ENCODE peak calls at places on chromosomes 4 and X, in six cellular contexts. S is CD4-positive, alpha-beta T cell; Q is body of pancreas; X is heart left ventricle; N is A549; G is transverse colon. C is an unnamed sample.

GRCh38 chr4:3760833-3761232 is 5.4 kb upstream of the ADRA2C start:
- DNase-seq in S (no peak), Q (no peak), X (no peak), N (no peak), G (no peak), C (no peak)

GRCh38 chr4:169254546-169254983 is 16.2 kb downstream of the SH3RF1 start:
- DNase-seq in S (no peak), Q (peak; percentile 32), X (no peak), N (no peak), G (no peak), C (no peak)

GRCh38 chr4:53847935-53848334 is 216.5 kb downstream of the CHIC2 start:
- DNase-seq in S (no peak), Q (no peak), X (no peak), N (no peak), G (peak; percentile 16), C (no peak)

GRCh38 chr4:137370206-137370633 is 162.1 kb downstream of the PCDH18 start:
- DNase-seq in S (no peak), Q (no peak), X (no peak), N (no peak), G (no peak), C (no peak)

GRCh38 chr4:149645790-149646189 is 169.9 kb downstream of the IQCM start:
- DNase-seq in S (no peak), Q (no peak), X (no peak), N (no peak), G (no peak), C (no peak)

GRCh38 chr4:144562019-144562740 is 83.8 kb upstream of the HHIP start:
- DNase-seq in S (no peak), Q (peak; percentile 25), X (no peak), N (no peak), G (no peak), C (no peak)

GRCh38 chrX:40097492-40098263 is at the start of gene BCOR:
- DNase-seq in S (peak; percentile 79), Q (peak; percentile 85), X (peak; percentile 86), N (peak; percentile 34), G (peak; percentile 84), C (peak; percentile 57)

GRCh38 chrX:81925812-81926211 is 723.9 kb downstream of the SH3BGRL start:
- DNase-seq in S (no peak), Q (no peak), X (no peak), N (no peak), G (no peak), C (no peak)

GRCh38 chr4:152160236-152160800 is 375.6 kb downstream of the FBXW7 start:
- DNase-seq in S (no peak), Q (no peak), X (no peak), N (no peak), G (no peak), C (peak; percentile 74)

GRCh38 chr4:83686166-83686565 is 150.3 kb downstream of the GPAT3 start:
- DNase-seq in S (no peak), Q (no peak), X (no peak), N (no peak), G (no peak), C (no peak)

GRCh38 chrX:123184199-123184857 is at the start of gene GRIA3:
- DNase-seq in S (no peak), Q (no peak), X (no peak), N (no peak), G (no peak), C (no peak)

DNA sequence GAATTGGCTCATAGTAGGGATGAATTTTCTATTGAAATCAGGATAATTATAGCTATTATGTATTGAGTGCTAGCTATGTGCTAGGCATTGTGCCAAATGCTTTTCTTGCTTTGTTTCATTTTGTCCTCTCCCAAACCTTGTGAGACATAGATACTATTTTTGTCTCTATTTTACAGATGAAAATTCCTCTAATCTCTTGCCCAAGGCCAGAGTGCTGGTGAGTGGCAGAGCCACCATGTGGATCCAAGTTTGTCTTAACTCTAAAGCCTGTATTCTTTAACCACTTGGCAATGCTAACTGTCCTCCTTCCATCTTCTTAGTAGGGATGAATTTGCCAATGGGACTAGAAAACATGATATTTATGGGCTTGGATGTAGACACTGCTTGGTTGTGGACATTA is 58.2 kb downstream of the TMEM164 start:
- DNase-seq in S (no peak), Q (no peak), X (no peak), N (no peak), G (no peak), C (no peak)
- H3K27ac ChIP-seq in S (no peak overlapping the region), Q (no peak overlapping the region), X (peak overlapping the region; percentile 34), N (no peak overlapping the region), G (no peak overlapping the region), C (no peak overlapping the region)

DNA sequence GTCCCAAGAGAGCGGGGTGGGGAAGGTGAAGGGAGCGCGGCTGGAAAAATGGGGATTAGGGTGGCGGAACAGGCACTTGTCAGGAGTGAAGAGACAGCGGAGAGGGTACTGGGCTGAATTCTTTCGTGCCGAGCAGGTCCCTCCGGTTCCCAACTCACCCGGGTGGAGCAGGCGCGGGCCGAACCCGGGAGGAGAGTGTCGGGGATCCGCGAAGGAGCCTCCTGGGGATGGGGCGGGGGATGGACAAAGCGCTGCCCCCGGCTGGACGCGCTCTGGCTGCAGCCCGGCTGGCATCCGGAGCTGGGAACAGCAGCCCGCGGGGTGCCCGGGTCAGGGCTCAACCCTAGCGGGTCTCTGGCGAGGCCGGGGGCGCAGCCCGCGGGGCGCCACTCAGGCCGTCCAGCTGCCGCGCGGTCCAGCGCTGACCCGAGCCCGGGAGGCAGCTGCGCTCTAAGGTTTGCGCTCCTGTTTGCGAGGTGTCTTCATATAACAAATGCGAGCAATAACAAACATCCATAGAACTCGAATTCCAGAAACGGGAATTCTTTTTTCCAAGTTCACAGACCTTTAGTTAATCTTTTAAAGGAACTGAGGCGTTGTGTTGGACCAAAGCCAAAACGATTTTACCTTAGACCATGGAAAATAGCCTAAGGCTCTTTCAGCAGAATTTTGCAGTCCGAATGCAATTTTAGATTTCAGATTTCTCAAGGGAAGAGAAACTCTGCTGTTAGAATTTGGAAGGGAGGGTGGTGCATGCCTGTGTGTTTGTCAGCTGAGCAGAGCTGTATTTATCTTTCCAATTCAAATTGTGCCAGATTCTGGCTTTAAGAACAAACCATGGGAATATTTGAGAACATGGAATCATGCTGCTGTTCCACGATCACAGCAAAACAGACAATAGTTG is 707 bp downstream of the NPY5R start:
- DNase-seq in S (no peak), Q (no peak), X (peak; percentile 52), N (peak; percentile 4), G (no peak), C (peak; percentile 19)
- H3K27ac ChIP-seq in S (no peak overlapping the region), Q (no peak overlapping the region), X (no peak overlapping the region), N (no peak overlapping the region), G (no peak overlapping the region), C (no peak overlapping the region)

GRCh38 chr4:186666750-186667149 is 56.9 kb downstream of the FAT1 start:
- DNase-seq in S (no peak), Q (no peak), X (no peak), N (no peak), G (no peak), C (peak; percentile 54)

GRCh38 chr4:186669159-186669720 is 54.4 kb downstream of the FAT1 start:
- DNase-seq in S (no peak), Q (peak; percentile 19), X (no peak), N (no peak), G (no peak), C (peak; percentile 89)

GRCh38 chr4:186666252-186666651 is 57.4 kb downstream of the FAT1 start:
- DNase-seq in S (no peak), Q (no peak), X (no peak), N (no peak), G (no peak), C (no peak)

DNA sequence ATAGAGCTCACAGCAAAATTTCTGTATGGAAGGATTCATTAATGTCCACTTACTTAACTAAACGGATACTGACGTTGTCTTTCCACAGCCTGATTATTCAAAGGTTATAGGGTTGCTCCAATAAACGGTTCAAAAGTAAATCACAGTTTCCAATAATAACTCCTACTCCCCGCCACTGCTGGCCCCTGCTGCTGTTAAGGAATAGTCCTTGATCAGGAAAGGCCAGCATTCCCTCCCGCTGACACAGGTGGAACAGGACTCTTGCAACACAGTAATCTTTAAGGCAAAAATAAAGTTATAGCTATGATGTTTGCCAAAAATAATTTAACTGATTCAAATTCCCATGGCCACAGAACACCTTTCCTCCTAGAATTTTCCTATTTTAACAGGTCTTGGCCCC is 53.9 kb downstream of the FAT1 start:
- DNase-seq in S (no peak), Q (no peak), X (no peak), N (no peak), G (no peak), C (peak; percentile 63)
- H3K27ac ChIP-seq in S (no peak overlapping the region), Q (no peak overlapping the region), X (peak overlapping the region; percentile 15), N (peak overlapping the region; percentile 79), G (no peak overlapping the region), C (no peak overlapping the region)

GRCh38 chr4:153218961-153219360 is 14.7 kb downstream of the TRIM2 start:
- DNase-seq in S (no peak), Q (no peak), X (no peak), N (no peak), G (peak; percentile 62), C (no peak)
- H3K27ac ChIP-seq in S (no peak overlapping the region), Q (peak overlapping the region; percentile 6), X (no peak overlapping the region), N (no peak overlapping the region), G (peak overlapping the region; percentile 92), C (no peak overlapping the region)

DNA sequence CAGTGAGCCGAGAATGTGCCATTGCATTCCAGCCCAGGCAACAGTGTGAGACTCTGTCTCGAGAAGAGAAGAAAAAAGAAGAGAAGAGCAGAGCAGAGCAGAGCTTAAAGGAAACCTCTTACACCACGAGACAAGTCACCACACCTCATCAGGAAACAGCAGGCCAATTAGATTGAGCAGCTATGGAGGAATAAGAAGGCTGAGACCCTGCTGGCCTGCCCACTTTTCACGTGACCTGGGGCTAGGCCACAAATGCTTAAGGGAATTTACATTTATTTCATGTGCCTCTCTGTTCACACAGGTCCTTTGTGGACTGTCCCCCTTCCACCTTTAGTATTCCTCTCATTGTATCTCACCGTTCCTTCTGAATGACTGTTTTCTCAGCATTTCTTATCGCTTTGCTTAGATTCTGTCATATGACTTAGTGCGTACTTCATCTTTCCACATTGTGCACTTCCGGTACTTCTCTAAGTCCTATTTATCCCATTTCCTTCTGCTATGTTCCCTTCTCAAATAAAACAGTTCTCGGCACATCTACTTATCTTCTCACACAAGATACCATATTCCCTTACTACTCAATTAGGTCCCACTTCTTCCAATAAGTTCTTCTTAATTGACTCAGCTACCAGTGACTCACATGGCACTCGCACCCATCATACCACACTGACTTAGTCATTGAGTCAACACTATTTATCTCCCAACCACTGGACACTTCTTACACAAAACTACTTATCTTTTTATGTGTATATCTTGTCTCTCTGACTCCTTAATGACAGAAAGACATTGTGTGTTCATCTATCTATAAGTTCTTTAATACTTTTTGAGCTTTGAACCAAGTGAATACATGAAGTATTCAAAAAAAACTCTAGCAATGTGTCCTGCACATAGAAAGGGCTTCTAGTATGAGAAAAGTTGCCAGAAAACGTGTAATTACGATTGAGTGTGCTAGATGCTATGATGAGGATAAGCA is 11.0 kb downstream of the CUL4B start:
- DNase-seq in S (no peak), Q (peak; percentile 27), X (no peak), N (peak; percentile 73), G (no peak), C (peak; percentile 55)
- H3K27ac ChIP-seq in S (no peak overlapping the region), Q (peak overlapping the region; percentile 18), X (no peak overlapping the region), N (peak overlapping the region; percentile 94), G (no peak overlapping the region), C (peak overlapping the region; percentile 47)

GRCh38 chr4:55284331-55284730 is 61.7 kb upstream of the SRD5A3 start:
- DNase-seq in S (no peak), Q (no peak), X (no peak), N (no peak), G (no peak), C (no peak)
- H3K27ac ChIP-seq in S (no peak overlapping the region), Q (no peak overlapping the region), X (no peak overlapping the region), N (no peak overlapping the region), G (no peak overlapping the region), C (no peak overlapping the region)